ENCODE peak calls at places on chromosome 6, in nine cellular contexts. E is fibroblast of villous mesenchyme; P is GM13976; J is fibroblast of the aortic adventitia; T is prostate gland; X is activated CD8-positive, alpha-beta T cell treated with anti-CD3 and anti-CD28 coated beads for 36 hours; F is CD4-positive, alpha-beta T cell; O is spleen; S is lower leg skin. N is an unnamed sample.

GRCh38 chr6:167643223-167643622 is 183.5 kb upstream of the AFDN start:
- DNase-seq in J (no peak), O (peak; percentile 29), P (no peak), X (no peak), T (no peak), F (no peak), S (no peak), E (no peak), N (no peak)

GRCh38 chr6:23621026-23621425 is 505.0 kb upstream of the NRSN1 start:
- DNase-seq in X (no peak), F (no peak), P (no peak), S (no peak), O (no peak), E (peak; percentile 26), J (no peak), T (no peak), N (no peak)

GRCh38 chr6:15443119-15443518 is 197.2 kb downstream of the JARID2 start:
- DNase-seq in O (no peak), P (no peak), X (no peak), S (no peak), J (peak; percentile 85), T (no peak), E (peak; percentile 88), F (no peak), N (no peak)

GRCh38 chr6:53647437-53648094 is 18.0 kb downstream of the KLHL31 start:
- DNase-seq in S (no peak), X (peak; percentile 78), E (peak; percentile 14), P (peak; percentile 26), O (no peak), T (no peak), J (no peak), F (no peak), N (no peak)

GRCh38 chr6:20540683-20541082 is 6.4 kb downstream of the CDKAL1 start:
- DNase-seq in T (no peak), F (no peak), O (no peak), S (no peak), P (no peak), X (no peak), J (peak; percentile 51), E (peak; percentile 45), N (no peak)

GRCh38 chr6:75759207-75759606 is 10.2 kb downstream of the MYO6 start:
- DNase-seq in F (no peak), T (no peak), O (no peak), J (no peak), X (no peak), E (no peak), S (no peak), P (no peak), N (no peak)

GRCh38 chr6:161437851-161438250 is 164.0 kb upstream of the AGPAT4 start:
- DNase-seq in F (no peak), P (no peak), S (no peak), X (no peak), O (no peak), E (no peak), T (no peak), J (no peak), N (no peak)

GRCh38 chr6:139886396-139886795 is 511.9 kb upstream of the CITED2 start:
- DNase-seq in P (no peak), J (no peak), E (no peak), O (no peak), S (no peak), F (no peak), T (no peak), X (no peak), N (no peak)

GRCh38 chr6:163620670-163621330 is 206.3 kb downstream of the QKI start:
- DNase-seq in O (no peak), S (no peak), P (no peak), X (no peak), E (no peak), T (no peak), J (no peak), F (no peak), N (no peak)

GRCh38 chr6:51213806-51214205 is 395.1 kb downstream of the TFAP2B start:
- DNase-seq in J (no peak), O (peak; percentile 56), X (no peak), T (no peak), P (no peak), S (no peak), F (peak; percentile 27), E (no peak), N (no peak)

GRCh38 chr6:31559958-31560696 is 12.0 kb upstream of the LTA start:
- DNase-seq in X (peak; percentile 86), P (peak; percentile 70), S (no peak), T (no peak), O (peak; percentile 94), F (peak; percentile 51), E (peak; percentile 81), J (peak; percentile 39), N (no peak)

GRCh38 chr6:108002365-108003221 is 44.6 kb upstream of the SEC63 start:
- DNase-seq in X (no peak), J (no peak), F (no peak), O (no peak), P (no peak), E (peak; percentile 6), T (peak; percentile 11), S (peak; percentile 51), N (peak; percentile 79)

GRCh38 chr6:47061631-47062300 is 19.6 kb upstream of the ADGRF1 start:
- DNase-seq in E (peak; percentile 36), F (no peak), P (no peak), O (no peak), S (peak; percentile 36), J (peak; percentile 56), T (no peak), X (no peak), N (no peak)

GRCh38 chr6:28474441-28475219 is 31.3 kb upstream of the ZSCAN23 start:
- DNase-seq in P (peak; percentile 65), F (no peak), J (peak; percentile 95), T (no peak), S (no peak), E (peak; percentile 85), O (no peak), X (peak; percentile 35), N (peak; percentile 27)

GRCh38 chr6:44233560-44234100 is 10.2 kb downstream of the SLC29A1 start:
- DNase-seq in F (no peak), J (no peak), T (no peak), S (no peak), P (peak; percentile 12), O (peak; percentile 58), X (no peak), E (no peak), N (no peak)

GRCh38 chr6:41677430-41678045 is 39.3 kb downstream of the MDFI start:
- DNase-seq in E (no peak), O (peak; percentile 44), S (no peak), T (no peak), J (no peak), F (no peak), P (no peak), X (no peak), N (no peak)

GRCh38 chr6:30450908-30451818 is 38.1 kb upstream of the HLA-E start:
- DNase-seq in S (peak; percentile 51), T (no peak), X (peak; percentile 67), F (peak; percentile 61), J (peak; percentile 54), E (peak; percentile 70), P (peak; percentile 74), O (peak; percentile 85), N (peak; percentile 34)

GRCh38 chr6:73768630-73769029 is 72.6 kb downstream of the CD109 start:
- DNase-seq in O (no peak), F (no peak), X (no peak), T (no peak), S (no peak), E (no peak), P (no peak), J (no peak), N (no peak)

GRCh38 chr6:13678255-13678983 is 33.2 kb downstream of the RANBP9 start:
- DNase-seq in O (no peak), J (no peak), T (no peak), F (no peak), E (peak; percentile 76), P (no peak), S (no peak), X (no peak), N (no peak)

DNA sequence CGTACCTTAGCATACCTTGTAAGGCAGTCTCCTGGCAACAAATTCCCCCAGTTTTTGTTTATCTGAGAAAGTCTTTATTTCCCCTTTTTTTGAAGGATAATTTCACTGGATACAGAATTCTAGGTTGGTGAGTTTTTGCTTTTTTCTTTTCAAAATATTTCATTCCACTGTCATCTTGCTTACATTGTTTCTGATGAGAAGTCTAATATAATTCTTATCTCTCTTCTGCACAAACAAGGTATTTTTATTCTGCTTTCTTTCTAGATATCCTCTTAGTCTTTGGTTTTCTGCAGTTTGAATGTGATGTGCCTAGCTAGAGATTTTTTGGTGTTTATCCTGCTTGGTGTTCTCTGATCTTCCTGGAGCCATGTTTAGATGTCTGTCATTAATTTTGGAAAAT is 57.7 kb upstream of the EZR start:
- DNase-seq in F (no peak), T (no peak), O (no peak), J (no peak), S (no peak), E (no peak), X (no peak), P (no peak), N (no peak)
- TF ChIP-seq CTCF in F (no peak), T (no peak), O (no peak), J (no peak), S (no peak), E (no peak), X (no peak), P (no peak), N (no peak)

DNA sequence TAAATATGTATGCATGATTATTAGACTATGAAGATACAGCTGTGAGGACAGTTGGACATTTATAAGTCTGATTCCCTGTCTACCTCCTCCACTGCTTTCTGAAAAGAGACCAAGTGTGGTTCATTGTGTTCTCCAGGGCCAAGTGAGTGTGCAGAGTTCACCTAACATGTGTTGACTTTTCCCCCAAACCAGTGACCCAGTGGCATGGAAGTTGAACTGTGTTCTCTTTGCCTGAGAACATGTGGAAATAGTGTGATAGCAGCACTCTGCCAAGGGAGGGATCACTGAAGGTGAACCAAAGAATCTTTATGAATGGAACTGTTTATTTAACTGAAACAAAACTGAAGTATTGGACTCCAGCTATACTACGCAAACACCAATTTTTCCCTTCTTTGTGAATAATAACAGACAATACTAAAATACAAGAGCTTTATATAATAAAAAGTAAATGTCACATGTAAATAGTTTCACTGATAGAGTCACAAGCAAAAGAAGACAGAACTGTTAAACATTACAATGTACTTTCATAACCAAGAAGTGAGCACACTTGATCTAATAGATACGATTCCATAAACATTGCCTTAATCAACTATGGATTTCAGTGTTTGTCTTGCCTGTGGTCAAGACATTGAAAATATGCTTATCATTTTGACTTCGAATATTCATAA is 200.3 kb upstream of the FUT9 start:
- DNase-seq in X (no peak), S (no peak), T (no peak), P (no peak), E (no peak), O (no peak), F (no peak), J (no peak), N (no peak)
- TF ChIP-seq CTCF in X (no peak), S (no peak), T (no peak), P (no peak), E (no peak), O (no peak), F (no peak), J (no peak), N (no peak)

GRCh38 chr6:118488631-118489030 is 59.5 kb upstream of the PLN start:
- DNase-seq in J (no peak), F (no peak), S (no peak), T (no peak), X (no peak), O (no peak), E (no peak), P (no peak), N (no peak)
- TF ChIP-seq CTCF in J (no peak), F (no peak), S (no peak), T (no peak), X (no peak), O (no peak), E (no peak), P (no peak), N (no peak)

GRCh38 chr6:90179190-90180169 is 117.2 kb downstream of the BACH2 start:
- DNase-seq in X (peak; percentile 64), E (no peak), F (no peak), O (no peak), T (no peak), P (no peak), J (peak; percentile 22), S (no peak), N (no peak)
- TF ChIP-seq CTCF in X (peak; percentile 75), E (peak; percentile 55), F (peak; percentile 75), O (no peak), T (no peak), P (no peak), J (peak; percentile 37), S (no peak), N (peak; percentile 40)